ENCODE peak calls at places on chromosomes 2 and 18, in ten cellular contexts. Q is effector CD4-positive, alpha-beta T cell; I is sigmoid colon; L is uterus; J is hepatic stellate cell; E is SIG-M5; R is posterior vena cava; W is activated T-cell treated with anti-CD3 and anti-CD28 coated beads, Interleukin-2, amount 50 U/mL, for 4 hours; K is amniotic epithelial cell; V is mesendoderm. H is an unnamed sample.

GRCh38 chr2:189370719-189371118 is 70.6 kb upstream of the WDR75 start:
- DNase-seq in V (no peak), K (no peak), E (no peak), L (no peak), W (no peak), I (no peak), J (no peak), R (no peak), Q (no peak), H (no peak)

GRCh38 chr2:43114210-43114609 is 112.2 kb downstream of the ZFP36L2 start:
- DNase-seq in V (peak), W (no peak), R (no peak), E (no peak), L (no peak), K (no peak), I (peak), J (no peak), Q (no peak), H (no peak)

GRCh38 chr2:178846458-178846802 is 39.2 kb upstream of the TTN start:
- DNase-seq in E (no peak), Q (no peak), V (no peak), J (no peak), L (no peak), I (no peak), W (no peak), R (no peak), K (no peak), H (no peak)

GRCh38 chr18:13136689-13137040 is 81.9 kb upstream of the LDLRAD4 start:
- DNase-seq in K (no peak), Q (no peak), I (no peak), J (peak), W (no peak), L (no peak), V (no peak), E (no peak), R (peak), H (no peak)

GRCh38 chr2:55052087-55053061 is 2.1 kb upstream of the RTN4 start:
- DNase-seq in Q (no peak), W (no peak), R (no peak), V (no peak), E (no peak), K (peak), L (no peak), I (no peak), J (no peak), H (no peak)

GRCh38 chr2:60484080-60484737 is 69.2 kb downstream of the BCL11A start:
- DNase-seq in K (peak), L (no peak), E (no peak), V (peak), Q (no peak), W (no peak), I (no peak), J (peak), R (no peak), H (no peak)

GRCh38 chr2:218398437-218399390 is 954 bp upstream of the CTDSP1 start:
- DNase-seq in J (peak), V (peak), R (peak), W (peak), E (no peak), L (peak), K (peak), Q (peak), I (peak), H (peak)

GRCh38 chr2:64017811-64018714 is 1.2 kb downstream of the VPS54 start:
- DNase-seq in E (no peak), Q (no peak), L (no peak), R (no peak), I (no peak), V (peak), W (no peak), J (peak), K (peak), H (no peak)

GRCh38 chr2:170493698-170494097 is 221.4 kb upstream of the SP5 start:
- DNase-seq in W (no peak), V (no peak), K (no peak), I (no peak), E (no peak), J (no peak), Q (no peak), L (no peak), R (no peak), H (no peak)

H was measured in right atrium auricular region.